ENCODE peak calls at places on chromosome 12, in four cellular contexts. V is AG04450; S is GM04504; T is activated T-cell treated with anti-CD3 and anti-CD28 coated beads, Interleukin-2, amount 50 U/mL, for 1 hour. X is an unnamed sample.

GRCh38 chr12:111174283-111175108 is 194.4 kb downstream of the PHETA1 start:
- DNase-seq in T (no peak), V (no peak), S (no peak), X (no peak)

GRCh38 chr12:106139422-106140141 is 828 bp upstream of the NUAK1 start:
- DNase-seq in V (no peak), T (no peak), S (peak), X (peak)

GRCh38 chr12:2283910-2284309 is 231.1 kb downstream of the CACNA1C start:
- DNase-seq in S (peak), V (no peak), T (no peak), X (no peak)

GRCh38 chr12:130161261-130162231 is 718 bp upstream of the FZD10 start:
- DNase-seq in V (no peak), S (no peak), T (no peak), X (no peak)

GRCh38 chr12:67426067-67426466 is 156.9 kb downstream of the CAND1 start:
- DNase-seq in S (no peak), T (no peak), V (peak), X (no peak)

GRCh38 chr12:113075137-113075683 is 18.7 kb downstream of the DTX1 start:
- DNase-seq in T (no peak), S (no peak), V (no peak), X (peak)

GRCh38 chr12:45948546-45948945 is 41.8 kb downstream of the SCAF11 start:
- DNase-seq in V (no peak), T (no peak), S (no peak), X (no peak)

GRCh38 chr12:124593851-124594401 is 26.5 kb upstream of the NCOR2 start:
- DNase-seq in V (no peak), S (no peak), T (no peak), X (no peak)

GRCh38 chr12:47317182-47317915 is 237.6 kb upstream of the AMIGO2 start:
- DNase-seq in V (no peak), T (no peak), S (peak), X (no peak)

GRCh38 chr12:59425798-59426197 is 170.0 kb upstream of the SLC16A7 start:
- DNase-seq in T (no peak), V (no peak), S (peak), X (no peak)

GRCh38 chr12:123384994-123385376 is 1.1 kb downstream of the KMT5A start:
- DNase-seq in V (no peak), S (no peak), T (no peak), X (no peak)

GRCh38 chr12:93376436-93377251 is 1.1 kb upstream of the NUDT4 start:
- DNase-seq in V (no peak), S (no peak), T (no peak), X (no peak)

GRCh38 chr12:32120419-32120818 is 13.8 kb downstream of the BICD1 start:
- DNase-seq in V (no peak), S (no peak), T (no peak), X (no peak)

GRCh38 chr12:69061574-69061973 is 128.6 kb upstream of the CPM start:
- DNase-seq in T (no peak), V (no peak), S (no peak), X (no peak)

GRCh38 chr12:66497000-66497897 is 181.6 kb downstream of the GRIP1 start:
- DNase-seq in V (no peak), S (no peak), T (no peak), X (no peak)

X was measured in Peyer's patch.